ENCODE peak calls at places on chromosomes 6 and 20, in ten cellular contexts. R is ELR, N is SW480, C is adipocyte, B is GM23338, S is HTR-8/SVneo, X is hypothalamus, L is RWPE1, T is small intestine, O is neural crest cell. F is an unnamed sample.

GRCh38 chr6:88629838-88630462 is 333.5 kb downstream of the RNGTT start:
- DNase-seq in R (peak; percentile 4), N (peak; percentile 25), C (no peak), B (peak; percentile 81), S (no peak), X (no peak), L (no peak), T (no peak), O (no peak), F (no peak)

GRCh38 chr6:4388675-4389074 is 253.3 kb upstream of the ECI2 start:
- DNase-seq in R (peak; percentile 94), N (peak; percentile 18), C (no peak), B (peak; percentile 33), S (peak; percentile 42), X (no peak), L (no peak), T (no peak), O (peak; percentile 47), F (no peak)

GRCh38 chr6:137761072-137761471 is 106.0 kb upstream of the TNFAIP3 start:
- DNase-seq in R (no peak), N (no peak), C (no peak), B (no peak), S (no peak), X (no peak), L (no peak), T (no peak), O (no peak), F (no peak)

GRCh38 chr20:57391439-57392129 is 388 bp downstream of the RBM38 start:
- DNase-seq in R (peak; percentile 22), N (peak; percentile 50), C (peak; percentile 44), B (peak; percentile 33), S (no peak), X (no peak), L (peak; percentile 46), T (peak; percentile 45), O (no peak), F (no peak)

GRCh38 chr6:74087898-74088297 is 391.9 kb downstream of the CD109 start:
- DNase-seq in R (peak; percentile 32), N (peak; percentile 11), C (peak; percentile 77), B (peak; percentile 7), S (no peak), X (no peak), L (no peak), T (no peak), O (no peak), F (peak; percentile 31)

GRCh38 chr6:149450679-149451360 is 34.0 kb downstream of the ZC3H12D start:
- DNase-seq in R (no peak), N (peak; percentile 18), C (no peak), B (peak; percentile 54), S (no peak), X (peak; percentile 13), L (no peak), T (peak; percentile 45), O (peak; percentile 14), F (no peak)

GRCh38 chr6:156776470-156776840 is 723 bp upstream of the ARID1B start:
- DNase-seq in R (peak; percentile 57), N (peak; percentile 72), C (peak; percentile 63), B (no peak), S (no peak), X (no peak), L (no peak), T (peak; percentile 70), O (no peak), F (peak; percentile 47)

GRCh38 chr6:4637691-4638433 is 138.3 kb upstream of the CDYL start:
- DNase-seq in R (peak; percentile 89), N (no peak), C (peak; percentile 35), B (no peak), S (peak; percentile 25), X (no peak), L (peak; percentile 35), T (peak; percentile 2), O (no peak), F (peak; percentile 63)

GRCh38 chr6:134352786-134353480 is 35.0 kb upstream of the SGK1 start:
- DNase-seq in R (peak; percentile 91), N (no peak), C (no peak), B (no peak), S (peak; percentile 37), X (no peak), L (no peak), T (no peak), O (no peak), F (peak; percentile 30)

GRCh38 chr6:27472182-27472616 is 706 bp downstream of the ZNF184 start:
- DNase-seq in R (peak; percentile 78), N (peak; percentile 76), C (peak; percentile 86), B (peak; percentile 70), S (peak; percentile 62), X (no peak), L (peak; percentile 46), T (no peak), O (peak; percentile 43), F (peak; percentile 58)

GRCh38 chr20:19609642-19610223 is 148.3 kb upstream of the RIN2 start:
- DNase-seq in R (no peak), N (no peak), C (no peak), B (no peak), S (no peak), X (no peak), L (no peak), T (no peak), O (no peak), F (no peak)

GRCh38 chr6:134176283-134176975 is 124.0 kb upstream of the SLC2A12 start:
- DNase-seq in R (peak; percentile 44), N (no peak), C (peak; percentile 40), B (peak; percentile 69), S (no peak), X (peak; percentile 40), L (no peak), T (peak; percentile 17), O (peak; percentile 30), F (peak; percentile 32)

GRCh38 chr20:34980543-34981213 is 25.0 kb downstream of the MYH7B start:
- DNase-seq in R (no peak), N (peak; percentile 80), C (no peak), B (peak; percentile 50), S (no peak), X (no peak), L (no peak), T (peak; percentile 71), O (no peak), F (peak; percentile 14)

GRCh38 chr6:90328004-90328403 is 31.4 kb upstream of the BACH2 start:
- DNase-seq in R (peak; percentile 68), N (no peak), C (no peak), B (no peak), S (no peak), X (no peak), L (peak; percentile 65), T (no peak), O (no peak), F (peak; percentile 38)